ENCODE peak calls at places on chromosomes 13 and 19, in five cellular contexts. I, R, H, F and J are unnamed samples.

GRCh38 chr19:18943465-18943864 is 2.4 kb upstream of the HOMER3 start:
- DNase-seq in I (no peak), R (no peak), H (no peak), F (no peak), J (peak; percentile 9)

GRCh38 chr13:30905932-30906383 is at the start of gene MEDAG:
- DNase-seq in I (no peak), R (no peak), H (peak; percentile 63), F (no peak), J (no peak)

GRCh38 chr19:54432144-54432738 is 16.8 kb upstream of the LENG8 start:
- DNase-seq in I (no peak), R (no peak), H (no peak), F (no peak), J (no peak)

GRCh38 chr19:912181-913079 is 589 bp downstream of the R3HDM4 start:
- DNase-seq in I (no peak), R (no peak), H (no peak), F (no peak), J (no peak)

GRCh38 chr19:47100290-47100689 is 13.3 kb downstream of the ZC3H4 start:
- DNase-seq in I (no peak), R (no peak), H (no peak), F (no peak), J (no peak)

GRCh38 chr13:48879854-48880253 is 95.9 kb upstream of the FNDC3A start:
- DNase-seq in I (no peak), R (no peak), H (no peak), F (no peak), J (no peak)

GRCh38 chr19:31113250-31113685 is 236.0 kb downstream of the TSHZ3 start:
- DNase-seq in I (no peak), R (no peak), H (peak; percentile 38), F (no peak), J (no peak)

GRCh38 chr13:49898792-49899191 is 37.3 kb downstream of the SPRYD7 start:
- DNase-seq in I (no peak), R (no peak), H (no peak), F (no peak), J (no peak)

GRCh38 chr19:35742121-35742724 is at the start of gene IGFLR1:
- DNase-seq in I (no peak), R (peak; percentile 59), H (no peak), F (no peak), J (peak; percentile 22)

GRCh38 chr19:16244091-16244490 is 46.4 kb downstream of the AP1M1 start:
- DNase-seq in I (no peak), R (no peak), H (peak; percentile 32), F (no peak), J (no peak)

GRCh38 chr13:110757296-110757695 is 43.8 kb downstream of the ING1 start:
- DNase-seq in I (no peak), R (no peak), H (no peak), F (no peak), J (no peak)

GRCh38 chr19:2122251-2122650 is 25.5 kb downstream of the IZUMO4 start:
- DNase-seq in I (no peak), R (no peak), H (no peak), F (no peak), J (no peak)

GRCh38 chr19:49831592-49831991 is 13.5 kb downstream of the MED25 start:
- DNase-seq in I (no peak), R (no peak), H (no peak), F (no peak), J (no peak)

GRCh38 chr19:44598880-44599279 is 14.5 kb upstream of the IGSF23 start:
- DNase-seq in I (no peak), R (no peak), H (no peak), F (no peak), J (no peak)

GRCh38 chr19:11444059-11444458 is 8.6 kb downstream of the PRKCSH start:
- DNase-seq in I (no peak), R (no peak), H (no peak), F (no peak), J (no peak)

GRCh38 chr19:3179739-3180293 is 1.2 kb downstream of the S1PR4 start:
- DNase-seq in I (no peak), R (no peak), H (no peak), F (no peak), J (no peak)

GRCh38 chr19:46115396-46116109 is 8.9 kb downstream of the IGFL3 start:
- DNase-seq in I (no peak), R (peak; percentile 58), H (peak; percentile 93), F (no peak), J (peak; percentile 10)

GRCh38 chr19:43439183-43440063 is 24.7 kb downstream of the TEX101 start:
- DNase-seq in I (no peak), R (no peak), H (no peak), F (no peak), J (no peak)

GRCh38 chr13:26236306-26236705 is 14.2 kb upstream of the RNF6 start:
- DNase-seq in I (no peak), R (no peak), H (peak; percentile 51), F (no peak), J (no peak)

GRCh38 chr13:19587635-19588300 is 26.4 kb upstream of the TPTE2 start:
- DNase-seq in I (no peak), R (no peak), H (peak; percentile 51), F (no peak), J (peak; percentile 58)

GRCh38 chr13:97254809-97255208 is 32.7 kb downstream of the MBNL2 start:
- DNase-seq in I (no peak), R (no peak), H (peak; percentile 68), F (no peak), J (no peak)

GRCh38 chr13:38685974-38686571 is 804 bp upstream of the FREM2 start:
- DNase-seq in I (no peak), R (no peak), H (peak; percentile 47), F (no peak), J (peak; percentile 27)

GRCh38 chr13:110716235-110716505 is 2.7 kb downstream of the ING1 start:
- DNase-seq in I (no peak), R (no peak), H (peak; percentile 42), F (no peak), J (no peak)

GRCh38 chr13:50587839-50588373 is 255.6 kb downstream of the DLEU7 start:
- DNase-seq in I (no peak), R (no peak), H (no peak), F (no peak), J (no peak)

GRCh38 chr13:100710176-100710575 is 35.6 kb upstream of the TMTC4 start:
- DNase-seq in I (no peak), R (no peak), H (peak; percentile 52), F (no peak), J (no peak)